ENCODE peak calls at places on chromosomes 12 and 14, in six cellular contexts. One of them, this sample, is unnamed. For H3K27me3 and H3K4me1, the result is how much of the 10 kb centered on the place peaks cover.

GRCh38 chr12:46124848-46125619 is 134.7 kb upstream of the SCAF11 start:
- DNase-seq in keratinocyte: peak
- DNase-seq in RWPE2: no peak
- DNase-seq in stomach: peak
- DNase-seq in neural progenitor cell: peak
- DNase-seq in breast epithelium: no peak
- DNase-seq in this sample: peak

GRCh38 chr12:12449533-12450025 is 92.7 kb downstream of the BORCS5 start:
- DNase-seq in keratinocyte: no peak
- DNase-seq in RWPE2: no peak
- DNase-seq in stomach: peak
- DNase-seq in neural progenitor cell: no peak
- DNase-seq in breast epithelium: peak
- DNase-seq in this sample: peak

GRCh38 chr14:103301512-103302197 is 32.4 kb upstream of the EIF5 start:
- DNase-seq in keratinocyte: no peak
- DNase-seq in RWPE2: no peak
- DNase-seq in stomach: no peak
- DNase-seq in neural progenitor cell: no peak
- DNase-seq in breast epithelium: no peak
- DNase-seq in this sample: no peak

GRCh38 chr14:96626916-96627315 is 124.7 kb downstream of the PAPOLA start:
- DNase-seq in keratinocyte: no peak
- DNase-seq in RWPE2: no peak
- DNase-seq in stomach: no peak
- DNase-seq in neural progenitor cell: no peak
- DNase-seq in breast epithelium: no peak
- DNase-seq in this sample: no peak

GRCh38 chr14:68546839-68547238 is 246.0 kb downstream of the ZFP36L1 start:
- DNase-seq in keratinocyte: peak
- DNase-seq in RWPE2: no peak
- DNase-seq in stomach: no peak
- DNase-seq in neural progenitor cell: no peak
- DNase-seq in breast epithelium: no peak
- DNase-seq in this sample: no peak

GRCh38 chr14:49593016-49593415 is 5.7 kb upstream of the LRR1 start:
- DNase-seq in keratinocyte: no peak
- DNase-seq in RWPE2: no peak
- DNase-seq in stomach: no peak
- DNase-seq in neural progenitor cell: no peak
- DNase-seq in breast epithelium: no peak
- DNase-seq in this sample: no peak

GRCh38 chr12:108394196-108394595 is 55.1 kb upstream of the CMKLR1 start:
- DNase-seq in keratinocyte: no peak
- DNase-seq in RWPE2: no peak
- DNase-seq in stomach: no peak
- DNase-seq in neural progenitor cell: no peak
- DNase-seq in breast epithelium: no peak
- DNase-seq in this sample: peak

GRCh38 chr12:120762093-120762492 is 36.5 kb downstream of the ACADS start:
- DNase-seq in keratinocyte: no peak
- DNase-seq in RWPE2: no peak
- DNase-seq in stomach: no peak
- DNase-seq in neural progenitor cell: no peak
- DNase-seq in breast epithelium: no peak
- DNase-seq in this sample: no peak

GRCh38 chr14:90093942-90094595 is 32.3 kb downstream of the KCNK13 start:
- DNase-seq in keratinocyte: no peak
- DNase-seq in RWPE2: no peak
- DNase-seq in stomach: no peak
- DNase-seq in neural progenitor cell: no peak
- DNase-seq in breast epithelium: no peak
- DNase-seq in this sample: no peak

DNA sequence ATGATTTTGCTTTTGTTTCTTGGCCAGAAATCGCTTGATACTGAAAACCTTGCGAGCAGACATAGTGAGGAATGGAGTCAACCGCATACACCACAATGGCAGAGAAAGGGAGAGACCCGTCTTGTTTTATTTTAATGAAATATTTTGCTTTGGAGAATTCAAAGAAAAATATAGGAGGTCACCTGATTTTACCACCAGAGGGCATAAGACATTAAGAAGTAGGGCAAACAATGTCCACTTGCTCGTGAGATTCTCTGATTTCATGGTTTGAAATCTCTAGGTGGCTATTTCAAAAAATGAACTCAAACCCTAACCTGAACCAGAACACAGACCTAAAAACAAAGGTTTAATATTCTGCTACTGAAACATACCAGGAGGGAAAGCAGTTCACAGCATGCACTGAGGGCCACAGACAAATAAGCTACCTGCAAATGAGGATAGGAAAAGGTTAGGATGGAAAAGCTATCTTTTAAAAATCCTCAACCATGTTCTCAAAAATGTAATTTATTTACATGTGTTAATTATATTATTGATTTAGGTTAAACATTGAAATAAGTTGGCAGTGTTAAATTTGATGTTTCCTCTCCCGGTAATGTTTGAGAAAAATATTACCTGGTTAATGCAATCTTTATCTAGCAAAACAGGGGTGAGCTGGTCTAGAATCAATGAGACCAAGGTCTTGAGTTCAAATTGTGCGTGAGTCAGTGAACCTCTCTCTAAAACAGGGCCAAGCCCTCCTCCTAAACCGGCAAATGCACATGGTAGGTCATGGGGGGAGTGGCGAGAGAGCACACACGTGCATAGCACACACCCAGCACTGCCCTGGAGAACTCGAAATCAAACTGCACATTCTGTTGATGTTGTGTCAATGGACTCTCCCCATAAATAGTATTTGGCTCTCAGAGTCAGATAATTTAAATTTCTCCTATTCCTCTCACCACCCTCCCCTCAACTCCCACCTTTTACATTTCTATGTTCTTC is 12.5 kb downstream of the IFNG-AS1 start:
- DNase-seq in keratinocyte: no peak
- DNase-seq in RWPE2: no peak
- DNase-seq in stomach: no peak
- DNase-seq in neural progenitor cell: peak
- DNase-seq in breast epithelium: no peak
- DNase-seq in this sample: no peak
- TF ChIP-seq CTCF in keratinocyte: no peak
- TF ChIP-seq CTCF in RWPE2: peak
- TF ChIP-seq CTCF in stomach: no peak
- TF ChIP-seq CTCF in neural progenitor cell: peak
- TF ChIP-seq CTCF in breast epithelium: no peak
- TF ChIP-seq CTCF in this sample: no peak

DNA sequence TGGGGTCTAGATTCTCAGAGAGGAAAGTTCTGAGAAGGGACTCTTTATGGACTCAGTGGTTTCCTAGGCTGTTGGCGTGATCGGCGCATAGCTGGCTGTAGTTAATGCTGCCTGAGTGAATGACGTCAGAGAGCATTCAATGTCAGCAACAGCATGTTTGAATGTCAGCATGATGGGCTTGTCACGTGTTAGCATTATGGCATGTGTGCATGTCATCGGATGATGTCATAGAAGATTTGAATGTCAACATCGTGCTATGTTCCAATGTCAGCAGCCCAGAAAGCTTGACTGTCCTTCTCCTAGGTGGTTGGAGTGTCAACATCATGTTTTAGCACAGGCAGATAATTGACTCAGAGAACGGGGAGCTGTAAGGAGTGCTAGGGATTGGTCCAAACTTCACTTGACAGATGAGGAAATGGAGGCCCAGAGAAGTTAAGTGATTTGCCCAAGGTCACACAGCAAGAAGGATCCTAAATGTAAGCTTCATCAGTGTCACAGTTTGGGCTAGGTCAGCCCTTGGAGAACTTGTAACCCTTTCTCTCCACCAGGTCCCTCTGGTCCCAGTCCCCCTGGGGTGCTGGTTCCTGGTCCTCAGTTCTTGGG is 45.5 kb downstream of the MVK start:
- DNase-seq in keratinocyte: no peak
- DNase-seq in RWPE2: no peak
- DNase-seq in stomach: no peak
- DNase-seq in neural progenitor cell: no peak
- DNase-seq in breast epithelium: no peak
- DNase-seq in this sample: no peak
- H3K27me3 ChIP-seq in keratinocyte: under half
- H3K27me3 ChIP-seq in RWPE2: under half
- H3K27me3 ChIP-seq in stomach: under half
- H3K27me3 ChIP-seq in neural progenitor cell: under half
- H3K27me3 ChIP-seq in breast epithelium: under half
- H3K27me3 ChIP-seq in this sample: under half

DNA sequence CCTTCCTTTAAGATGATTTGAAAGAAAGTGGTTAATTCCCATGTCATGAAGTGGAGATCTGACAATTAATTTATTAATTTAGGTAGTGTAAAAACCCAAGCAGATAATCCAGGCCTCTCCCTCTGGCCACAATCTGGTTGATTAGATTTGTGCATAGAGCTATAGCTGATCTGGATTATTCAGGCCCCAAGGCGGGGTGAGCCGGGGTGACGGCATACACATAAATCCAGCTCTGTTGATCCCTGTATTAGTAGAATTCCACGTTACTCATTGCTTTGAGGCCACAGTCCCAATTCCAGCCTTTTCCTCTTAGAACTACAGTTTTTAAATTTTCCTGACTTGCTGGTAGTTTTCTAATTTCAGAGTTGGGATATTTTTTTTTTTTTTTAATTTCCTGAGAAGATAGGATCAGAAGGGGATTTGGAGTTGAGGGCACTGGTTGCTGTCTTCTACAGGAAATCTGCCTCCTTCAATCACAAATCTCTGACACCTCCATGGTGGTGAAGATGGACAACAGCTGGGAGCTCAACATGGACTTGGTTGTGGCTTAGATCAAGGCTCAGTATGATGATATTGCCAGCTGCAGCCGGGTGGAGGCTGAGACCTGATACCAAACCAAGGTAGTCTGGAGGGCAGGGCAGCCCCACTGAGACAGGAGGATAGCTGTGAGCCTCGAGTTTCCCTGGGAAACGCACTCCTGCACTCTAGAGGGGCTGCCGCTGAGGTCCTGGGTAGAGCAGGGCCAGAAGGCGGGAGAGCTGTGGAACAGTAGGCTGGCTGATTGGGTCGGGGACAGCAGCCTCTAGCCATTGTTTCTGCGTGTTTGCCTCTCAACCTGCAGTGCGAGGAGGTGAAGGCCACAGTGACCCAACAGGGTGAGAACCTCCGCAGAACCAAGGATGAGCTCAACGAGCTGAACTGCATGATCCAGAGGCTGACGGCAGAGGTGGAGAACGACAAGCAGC is 19.5 kb downstream of the KRT85 start:
- DNase-seq in keratinocyte: no peak
- DNase-seq in RWPE2: peak
- DNase-seq in stomach: no peak
- DNase-seq in neural progenitor cell: no peak
- DNase-seq in breast epithelium: no peak
- DNase-seq in this sample: no peak
- H3K4me1 ChIP-seq in keratinocyte: under half
- H3K4me1 ChIP-seq in RWPE2: under half
- H3K4me1 ChIP-seq in stomach: half or more
- H3K4me1 ChIP-seq in neural progenitor cell: under half
- H3K4me1 ChIP-seq in breast epithelium: under half
- H3K4me1 ChIP-seq in this sample: under half

GRCh38 chr14:43792980-43793379 is 714.1 kb downstream of the FSCB start:
- DNase-seq in keratinocyte: no peak
- DNase-seq in RWPE2: no peak
- DNase-seq in stomach: no peak
- DNase-seq in neural progenitor cell: no peak
- DNase-seq in breast epithelium: no peak
- DNase-seq in this sample: no peak

GRCh38 chr14:43793579-43793978 is 713.5 kb downstream of the FSCB start:
- DNase-seq in keratinocyte: no peak
- DNase-seq in RWPE2: no peak
- DNase-seq in stomach: no peak
- DNase-seq in neural progenitor cell: no peak
- DNase-seq in breast epithelium: no peak
- DNase-seq in this sample: no peak

GRCh38 chr14:43790681-43791080 is 716.4 kb downstream of the FSCB start:
- DNase-seq in keratinocyte: no peak
- DNase-seq in RWPE2: no peak
- DNase-seq in stomach: no peak
- DNase-seq in neural progenitor cell: no peak
- DNase-seq in breast epithelium: no peak
- DNase-seq in this sample: no peak

DNA sequence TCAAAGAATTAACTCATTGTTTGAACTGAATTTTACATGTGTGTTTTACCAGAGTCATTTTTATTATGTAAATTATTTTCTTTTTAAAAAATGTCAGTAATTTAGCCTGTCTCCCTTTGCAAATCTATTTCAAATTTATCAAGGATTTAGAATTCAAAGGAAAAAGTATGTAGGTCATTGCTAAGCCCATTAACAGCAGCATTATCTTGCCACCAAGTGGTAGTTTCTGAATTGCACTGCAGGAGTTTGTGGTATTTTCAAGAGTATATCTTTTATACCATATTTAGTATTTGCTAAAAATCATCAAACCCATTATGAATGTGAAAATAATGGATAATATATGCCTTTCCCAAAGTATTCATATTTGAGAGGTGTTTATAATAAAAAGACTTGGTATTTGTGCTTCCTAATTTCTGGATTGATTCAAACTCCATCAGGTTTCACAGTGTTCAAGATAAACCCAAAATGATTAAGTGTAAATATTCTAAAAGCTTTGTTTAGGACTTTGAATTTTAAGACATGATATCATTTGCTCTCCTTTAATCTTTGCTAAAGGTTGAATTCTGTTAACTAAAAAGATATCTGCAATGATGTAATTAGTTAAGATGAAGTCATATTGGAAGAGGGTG is 711.4 kb downstream of the FSCB start:
- DNase-seq in keratinocyte: no peak
- DNase-seq in RWPE2: no peak
- DNase-seq in stomach: no peak
- DNase-seq in neural progenitor cell: no peak
- DNase-seq in breast epithelium: no peak
- DNase-seq in this sample: no peak
- TF ChIP-seq CTCF in keratinocyte: no peak
- TF ChIP-seq CTCF in RWPE2: peak
- TF ChIP-seq CTCF in stomach: peak
- TF ChIP-seq CTCF in neural progenitor cell: peak
- TF ChIP-seq CTCF in breast epithelium: no peak
- TF ChIP-seq CTCF in this sample: peak

This sample was measured in pancreas.